ENCODE peak calls at places on chromosomes 3 and 15, in four cellular contexts. Y is testis; S is activated CD4-positive, alpha-beta T cell treated with anti-CD3 and anti-CD28 coated beads, Interleukin-2, amount 50 U/mL, for 4 hours; P is sigmoid colon. K is an unnamed sample.

GRCh38 chr3:17846466-17846865 is 104.0 kb upstream of the TBC1D5 start:
- DNase-seq in P (no peak), Y (no peak), S (no peak), K (no peak)

GRCh38 chr3:23710555-23710954 is 95.2 kb upstream of the UBE2E1 start:
- DNase-seq in S (no peak), P (peak; percentile 89), Y (no peak), K (no peak)

GRCh38 chr3:124158174-124158812 is 166.4 kb upstream of the ROPN1 start:
- DNase-seq in Y (no peak), P (no peak), S (no peak), K (no peak)

GRCh38 chr15:101568304-101568703 is 78.8 kb upstream of the PCSK6 start:
- DNase-seq in S (no peak), Y (no peak), P (no peak), K (no peak)

GRCh38 chr3:184601576-184602405 is 40.2 kb downstream of the EPHB3 start:
- DNase-seq in S (no peak), Y (no peak), P (peak; percentile 66), K (no peak)

GRCh38 chr3:107269081-107269480 is 108.2 kb upstream of the CCDC54 start:
- DNase-seq in P (no peak), Y (no peak), S (no peak), K (no peak)

GRCh38 chr15:67105065-67105951 is 39.9 kb downstream of the SMAD3 start:
- DNase-seq in Y (peak; percentile 76), S (no peak), P (peak; percentile 83), K (no peak)

GRCh38 chr15:29511663-29512062 is 242.0 kb upstream of the NSMCE3 start:
- DNase-seq in P (no peak), S (no peak), Y (no peak), K (no peak)

GRCh38 chr3:44992555-44993470 is 16.8 kb downstream of the EXOSC7 start:
- DNase-seq in P (peak; percentile 49), Y (no peak), S (no peak), K (no peak)